ENCODE peak calls at places on chromosomes 2 and 18, in four cellular contexts. One of them, this sample, is unnamed.

GRCh38 chr2:129888896-129889295 is 90.6 kb upstream of the RAB6C start:
- DNase-seq in K562: no peak
- DNase-seq in GM12878: no peak
- DNase-seq in A549: no peak
- DNase-seq in this sample: no peak

GRCh38 chr18:51151568-51152511 is 45.6 kb downstream of the MEX3C start:
- DNase-seq in A549: no peak
- DNase-seq in K562: no peak
- DNase-seq in GM12878: no peak
- DNase-seq in this sample: peak; percentile 45

GRCh38 chr18:75530548-75531211 is 103.2 kb upstream of the SMIM21 start:
- DNase-seq in K562: no peak
- DNase-seq in GM12878: no peak
- DNase-seq in A549: no peak
- DNase-seq in this sample: no peak

GRCh38 chr18:7937268-7937667 is 370.2 kb downstream of the PTPRM start:
- DNase-seq in GM12878: no peak
- DNase-seq in K562: no peak
- DNase-seq in A549: no peak
- DNase-seq in this sample: no peak

GRCh38 chr2:176094307-176094706 is 1.8 kb downstream of the HOXD13 start:
- DNase-seq in GM12878: no peak
- DNase-seq in K562: no peak
- DNase-seq in A549: no peak
- DNase-seq in this sample: peak; percentile 52

GRCh38 chr2:7007846-7008741 is 90.9 kb downstream of the RNF144A start:
- DNase-seq in K562: peak; percentile 91
- DNase-seq in GM12878: peak; percentile 16
- DNase-seq in A549: no peak
- DNase-seq in this sample: peak; percentile 99

GRCh38 chr2:65353927-65354326 is 78.5 kb downstream of the SPRED2 start:
- DNase-seq in A549: no peak
- DNase-seq in K562: no peak
- DNase-seq in GM12878: no peak
- DNase-seq in this sample: no peak

GRCh38 chr18:11902522-11903292 is 5.4 kb downstream of the MPPE1 start:
- DNase-seq in A549: no peak
- DNase-seq in GM12878: no peak
- DNase-seq in K562: peak; percentile 50
- DNase-seq in this sample: no peak

GRCh38 chr2:54590216-54590961 is 133.1 kb upstream of the EML6 start:
- DNase-seq in K562: no peak
- DNase-seq in A549: no peak
- DNase-seq in GM12878: no peak
- DNase-seq in this sample: no peak

GRCh38 chr2:229339613-229340012 is 68.5 kb upstream of the PID1 start:
- DNase-seq in K562: no peak
- DNase-seq in GM12878: no peak
- DNase-seq in A549: peak; percentile 10
- DNase-seq in this sample: no peak

GRCh38 chr2:171089489-171089888 is 71.2 kb downstream of the TLK1 start:
- DNase-seq in A549: no peak
- DNase-seq in K562: no peak
- DNase-seq in GM12878: no peak
- DNase-seq in this sample: no peak

GRCh38 chr2:129277611-129278010 is 701.9 kb upstream of the RAB6C start:
- DNase-seq in A549: no peak
- DNase-seq in GM12878: no peak
- DNase-seq in K562: no peak
- DNase-seq in this sample: no peak

GRCh38 chr18:67600781-67601180 is 84.3 kb upstream of the DSEL start:
- DNase-seq in GM12878: no peak
- DNase-seq in A549: no peak
- DNase-seq in K562: no peak
- DNase-seq in this sample: no peak

GRCh38 chr2:63056309-63057065 is 5.9 kb downstream of the OTX1 start:
- DNase-seq in A549: no peak
- DNase-seq in GM12878: no peak
- DNase-seq in K562: no peak
- DNase-seq in this sample: no peak

GRCh38 chr2:198322275-198322674 is 517.9 kb downstream of the PLCL1 start:
- DNase-seq in GM12878: no peak
- DNase-seq in A549: peak; percentile 12
- DNase-seq in K562: peak; percentile 12
- DNase-seq in this sample: peak; percentile 14

GRCh38 chr2:44934962-44935853 is 6.3 kb upstream of the SIX3 start:
- DNase-seq in K562: no peak
- DNase-seq in A549: no peak
- DNase-seq in GM12878: no peak
- DNase-seq in this sample: peak; percentile 96

GRCh38 chr2:130823171-130823885 is 13.4 kb upstream of the ARHGEF4 start:
- DNase-seq in GM12878: no peak
- DNase-seq in A549: no peak
- DNase-seq in K562: no peak
- DNase-seq in this sample: no peak

GRCh38 chr18:76654536-76654935 is 159.5 kb upstream of the ZNF516 start:
- DNase-seq in K562: no peak
- DNase-seq in A549: no peak
- DNase-seq in GM12878: no peak
- DNase-seq in this sample: no peak

GRCh38 chr2:105746177-105747080 is 1.7 kb downstream of the NCK2 start:
- DNase-seq in A549: no peak
- DNase-seq in GM12878: peak; percentile 69
- DNase-seq in K562: peak; percentile 42
- DNase-seq in this sample: peak; percentile 59

GRCh38 chr2:169528271-169528701 is 18.8 kb downstream of the KLHL41 start:
- DNase-seq in K562: peak; percentile 88
- DNase-seq in GM12878: peak; percentile 45
- DNase-seq in A549: peak; percentile 66
- DNase-seq in this sample: peak; percentile 76

GRCh38 chr2:113084249-113085000 is 16.7 kb downstream of the IL1F10 start:
- DNase-seq in GM12878: no peak
- DNase-seq in K562: no peak
- DNase-seq in A549: no peak
- DNase-seq in this sample: peak; percentile 59

GRCh38 chr2:237210297-237210696 is 124.6 kb downstream of the COPS8 start:
- DNase-seq in K562: no peak
- DNase-seq in A549: no peak
- DNase-seq in GM12878: no peak
- DNase-seq in this sample: no peak

GRCh38 chr2:239307921-239308620 is 92.7 kb downstream of the HDAC4 start:
- DNase-seq in K562: no peak
- DNase-seq in A549: no peak
- DNase-seq in GM12878: no peak
- DNase-seq in this sample: peak; percentile 31

GRCh38 chr2:44708646-44709000 is 232.9 kb upstream of the SIX3 start:
- DNase-seq in GM12878: no peak
- DNase-seq in A549: no peak
- DNase-seq in K562: no peak
- DNase-seq in this sample: no peak

GRCh38 chr2:199979841-199980628 is 24.7 kb downstream of the MAIP1 start:
- DNase-seq in K562: peak; percentile 70
- DNase-seq in A549: peak; percentile 66
- DNase-seq in GM12878: no peak
- DNase-seq in this sample: peak; percentile 78

GRCh38 chr2:73968357-73968937 is 16.3 kb upstream of the TET3 start:
- DNase-seq in GM12878: no peak
- DNase-seq in K562: no peak
- DNase-seq in A549: no peak
- DNase-seq in this sample: no peak

GRCh38 chr2:58045580-58046334 is 849 bp upstream of the VRK2 start:
- DNase-seq in GM12878: no peak
- DNase-seq in A549: no peak
- DNase-seq in K562: peak; percentile 38
- DNase-seq in this sample: peak; percentile 16

GRCh38 chr18:48994044-48994651 is 43.4 kb upstream of the SMAD7 start:
- DNase-seq in K562: no peak
- DNase-seq in A549: peak; percentile 58
- DNase-seq in GM12878: no peak
- DNase-seq in this sample: no peak

GRCh38 chr2:239187464-239188253 is 213.2 kb downstream of the HDAC4 start:
- DNase-seq in K562: no peak
- DNase-seq in GM12878: no peak
- DNase-seq in A549: no peak
- DNase-seq in this sample: peak; percentile 17

GRCh38 chr2:219446101-219446504 is 11.5 kb downstream of the SPEG start:
- DNase-seq in GM12878: no peak
- DNase-seq in K562: no peak
- DNase-seq in A549: peak; percentile 46
- DNase-seq in this sample: peak; percentile 70

GRCh38 chr18:39862341-39862740 is 2092.7 kb upstream of the PIK3C3 start:
- DNase-seq in A549: no peak
- DNase-seq in K562: no peak
- DNase-seq in GM12878: no peak
- DNase-seq in this sample: no peak

GRCh38 chr18:8478166-8478967 is 130.9 kb upstream of the RAB12 start:
- DNase-seq in A549: peak; percentile 51
- DNase-seq in GM12878: no peak
- DNase-seq in K562: peak; percentile 77
- DNase-seq in this sample: peak; percentile 44

GRCh38 chr2:44941551-44942234 is at the start of gene SIX3:
- DNase-seq in GM12878: no peak
- DNase-seq in K562: no peak
- DNase-seq in A549: peak; percentile 75
- DNase-seq in this sample: peak; percentile 62

GRCh38 chr2:42567389-42567788 is 1.0 kb upstream of the MTA3 start:
- DNase-seq in GM12878: no peak
- DNase-seq in A549: no peak
- DNase-seq in K562: no peak
- DNase-seq in this sample: no peak

GRCh38 chr2:168494190-168494711 is 38.2 kb downstream of the CERS6 start:
- DNase-seq in K562: peak; percentile 60
- DNase-seq in A549: peak; percentile 61
- DNase-seq in GM12878: no peak
- DNase-seq in this sample: peak; percentile 36

GRCh38 chr2:152583512-152584188 is 133.6 kb downstream of the PRPF40A start:
- DNase-seq in K562: peak; percentile 80
- DNase-seq in GM12878: no peak
- DNase-seq in A549: no peak
- DNase-seq in this sample: no peak

DNA sequence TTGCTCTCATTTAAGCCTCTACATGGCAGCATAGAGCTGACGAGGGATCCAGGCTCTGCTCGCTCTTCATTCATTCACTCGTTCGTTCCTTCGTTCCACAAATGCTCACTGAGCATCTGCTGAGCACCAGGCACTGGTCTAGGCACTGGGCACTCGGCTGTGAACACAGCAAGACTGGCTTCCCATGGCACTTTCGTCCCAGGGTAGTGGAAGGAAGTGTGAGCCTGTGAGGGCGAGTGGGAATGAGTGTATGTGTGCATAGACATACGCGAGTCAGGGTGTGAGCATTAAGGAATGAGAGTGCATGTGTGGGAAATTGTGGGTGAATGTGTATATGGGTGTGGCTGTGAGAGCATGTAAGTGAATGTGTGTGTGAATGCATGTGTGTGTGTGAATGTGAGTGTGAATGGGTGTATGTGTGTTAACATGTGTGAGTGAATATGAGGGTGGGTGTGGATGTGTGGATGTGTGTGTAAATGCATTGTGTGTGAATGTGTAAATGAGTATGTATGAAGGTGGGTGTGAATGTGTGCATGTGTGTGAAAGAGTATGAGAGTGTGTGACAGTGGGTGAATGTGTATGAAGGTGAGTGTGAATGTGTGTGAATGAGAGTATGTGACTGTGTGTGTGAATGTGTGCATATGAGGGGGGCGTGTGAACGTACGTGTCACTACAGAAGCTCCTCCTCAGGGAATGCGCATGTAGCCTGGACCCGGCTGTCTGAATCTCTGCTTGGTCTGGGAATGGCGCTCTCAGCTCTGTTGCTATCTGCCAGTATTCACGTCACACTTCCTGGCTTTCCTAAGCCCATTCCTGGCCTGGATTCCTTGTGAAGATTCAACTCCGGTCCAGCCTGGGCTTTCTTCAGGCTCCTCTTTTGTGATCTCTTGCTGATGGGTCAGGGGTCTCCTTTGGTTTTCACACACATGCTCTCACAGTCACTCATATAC is 28.8 kb downstream of the SNORC start:
- DNase-seq in GM12878: no peak
- DNase-seq in K562: no peak
- DNase-seq in A549: peak; percentile 37
- DNase-seq in this sample: no peak
- TF ChIP-seq MYC in GM12878: no peak
- TF ChIP-seq MYC in K562: no peak
- TF ChIP-seq MYC in A549: no peak
- TF ChIP-seq MYC in this sample: no peak

DNA sequence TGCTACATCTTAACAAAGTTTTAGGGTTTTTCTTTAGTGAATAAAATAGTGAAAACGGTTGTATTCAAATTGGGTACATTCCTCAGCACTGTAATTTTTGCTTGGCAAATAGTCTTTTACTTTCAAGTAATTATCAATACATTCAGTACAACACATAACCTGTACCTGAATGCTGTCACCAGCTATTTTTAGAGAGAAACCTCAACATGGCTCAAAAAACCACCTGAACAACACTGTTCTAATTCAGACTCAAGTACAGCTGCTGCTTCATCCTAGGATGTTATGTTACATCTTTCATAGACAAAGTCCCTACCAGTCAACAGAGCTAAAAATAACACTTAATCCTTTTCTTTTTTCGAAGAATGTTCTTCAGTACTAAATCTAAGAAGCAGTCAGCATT is 20.6 kb downstream of the PDIA6 start:
- DNase-seq in A549: no peak
- DNase-seq in K562: no peak
- DNase-seq in GM12878: no peak
- DNase-seq in this sample: no peak
- H3K4me3 ChIP-seq in A549: no peak overlapping the region
- H3K4me3 ChIP-seq in K562: no peak overlapping the region
- H3K4me3 ChIP-seq in GM12878: no peak overlapping the region
- H3K4me3 ChIP-seq in this sample: no peak overlapping the region

GRCh38 chr2:186590538-186591441 is 934 bp downstream of the ITGAV start:
- DNase-seq in K562: peak; percentile 82
- DNase-seq in A549: peak; percentile 49
- DNase-seq in GM12878: no peak
- DNase-seq in this sample: peak; percentile 71
- TF ChIP-seq MYC in K562: no peak
- TF ChIP-seq MYC in A549: no peak
- TF ChIP-seq MYC in GM12878: no peak
- TF ChIP-seq MYC in this sample: no peak

GRCh38 chr2:202039278-202040100 is 5.8 kb downstream of the FZD7 start:
- DNase-seq in K562: no peak
- DNase-seq in A549: no peak
- DNase-seq in GM12878: no peak
- DNase-seq in this sample: no peak
- H3K4me3 ChIP-seq in K562: no peak overlapping the region
- H3K4me3 ChIP-seq in A549: no peak overlapping the region
- H3K4me3 ChIP-seq in GM12878: no peak overlapping the region
- H3K4me3 ChIP-seq in this sample: no peak overlapping the region

This sample was measured in NB4.